ENCODE peak calls at places on chromosome 19, in seven cellular contexts. X is AG04450, T is WTC11, W is fibroblast of mammary gland, S is AG09309, B is glutamatergic neuron, U is suprapubic skin. N is an unnamed sample.

GRCh38 chr19:10474962-10475451 is 28.1 kb downstream of the KEAP1 start:
- DNase-seq in W (no peak), S (no peak), B (no peak), U (no peak), X (no peak), T (no peak), N (no peak)

GRCh38 chr19:1445185-1445931 is 4.6 kb upstream of the APC2 start:
- DNase-seq in W (peak; percentile 44), S (no peak), B (peak; percentile 90), X (no peak), T (peak; percentile 82), U (no peak), N (peak; percentile 92)

GRCh38 chr19:33508941-33509614 is 12.5 kb downstream of the PEPD start:
- DNase-seq in B (no peak), W (no peak), S (no peak), T (no peak), U (no peak), X (no peak), N (no peak)

GRCh38 chr19:51024924-51025323 is 1.5 kb downstream of the KLK11 start:
- DNase-seq in X (no peak), B (no peak), U (no peak), W (no peak), T (no peak), S (no peak), N (no peak)

GRCh38 chr19:40797963-40798222 is 1.1 kb upstream of the EGLN2 start:
- DNase-seq in W (no peak), T (no peak), B (no peak), X (no peak), S (no peak), U (no peak), N (no peak)

GRCh38 chr19:12788682-12789097 is 2.6 kb upstream of the JUNB start:
- DNase-seq in X (no peak), S (no peak), T (peak; percentile 53), U (peak; percentile 90), B (peak; percentile 63), W (peak; percentile 74), N (no peak)

GRCh38 chr19:10566658-10567410 is 1.0 kb upstream of the KRI1 start:
- DNase-seq in W (no peak), U (peak; percentile 78), S (no peak), T (no peak), B (peak; percentile 56), X (no peak), N (no peak)

GRCh38 chr19:710767-711166 is 2.0 kb downstream of the PALM start:
- DNase-seq in U (no peak), W (no peak), X (no peak), S (no peak), T (no peak), B (peak; percentile 80), N (no peak)

GRCh38 chr19:40806385-40807146 is 7.6 kb downstream of the EGLN2 start:
- DNase-seq in S (peak; percentile 78), T (peak; percentile 96), W (peak; percentile 95), U (peak; percentile 93), B (peak; percentile 94), X (peak; percentile 77), N (peak; percentile 95)

GRCh38 chr19:31145909-31146453 is 203.3 kb downstream of the TSHZ3 start:
- DNase-seq in U (no peak), X (no peak), S (no peak), W (peak; percentile 11), T (no peak), B (peak; percentile 65), N (no peak)

GRCh38 chr19:12938536-12939291 is at the start of gene CALR:
- DNase-seq in T (no peak), S (no peak), U (no peak), B (no peak), X (no peak), W (peak; percentile 29), N (no peak)

GRCh38 chr19:49492573-49493411 is 3.4 kb upstream of the RPS11 start:
- DNase-seq in U (no peak), T (no peak), X (no peak), B (no peak), S (no peak), W (peak; percentile 65), N (no peak)

GRCh38 chr19:42420055-42420544 is 7.1 kb downstream of the LIPE start:
- DNase-seq in S (no peak), X (no peak), T (peak; percentile 69), B (peak; percentile 66), W (peak; percentile 58), U (no peak), N (peak; percentile 62)

GRCh38 chr19:46715620-46716012 is 1.3 kb downstream of the PRKD2 start:
- DNase-seq in X (no peak), B (no peak), T (no peak), W (no peak), U (no peak), S (no peak), N (no peak)

GRCh38 chr19:18939163-18939562 is 1.9 kb downstream of the HOMER3 start:
- DNase-seq in B (no peak), S (no peak), X (no peak), W (no peak), T (no peak), U (no peak), N (no peak)

GRCh38 chr19:11481777-11482383 is 1.0 kb upstream of the ELAVL3 start:
- DNase-seq in T (peak; percentile 85), U (peak; percentile 73), X (peak; percentile 59), W (peak; percentile 81), B (peak; percentile 90), S (peak; percentile 35), N (peak; percentile 49)

GRCh38 chr19:41376241-41376997 is at the start of gene TMEM91:
- DNase-seq in B (peak; percentile 81), U (peak; percentile 76), T (peak; percentile 76), W (peak; percentile 41), X (no peak), S (no peak), N (peak; percentile 55)

GRCh38 chr19:42032428-42032827 is 37.6 kb downstream of the GRIK5 start:
- DNase-seq in U (no peak), X (no peak), W (no peak), T (peak; percentile 37), B (no peak), S (no peak), N (no peak)

GRCh38 chr19:50326101-50326664 is 3.0 kb downstream of the KCNC3 start:
- DNase-seq in S (no peak), T (no peak), B (no peak), X (no peak), W (no peak), U (no peak), N (no peak)

DNA sequence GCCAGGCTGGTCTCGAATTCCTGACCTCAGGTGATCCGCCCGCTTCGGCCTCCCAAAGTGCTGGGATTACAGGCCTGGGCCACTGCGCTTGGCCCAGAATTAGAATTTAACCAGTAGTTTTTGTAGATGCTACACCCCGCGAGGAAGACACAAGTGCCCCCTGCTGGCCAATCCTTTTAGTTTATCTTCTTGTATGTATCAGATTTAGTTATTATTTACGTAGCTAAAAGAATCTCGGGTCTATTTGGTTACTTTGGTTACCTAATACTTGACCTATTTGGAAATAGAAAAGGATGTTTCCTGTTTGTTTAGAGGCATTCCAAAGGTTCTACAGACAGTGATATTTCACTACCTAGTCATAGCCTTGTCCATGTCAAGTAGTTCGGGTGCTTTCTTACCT is 22.0 kb downstream of the MUC16 start:
- DNase-seq in T (peak; percentile 19), W (no peak), U (no peak), S (no peak), B (no peak), X (no peak), N (no peak)
- TF ChIP-seq CTCF in T (peak; percentile 30), W (no peak), U (no peak), S (no peak), B (no peak), X (no peak), N (peak; percentile 25)

DNA sequence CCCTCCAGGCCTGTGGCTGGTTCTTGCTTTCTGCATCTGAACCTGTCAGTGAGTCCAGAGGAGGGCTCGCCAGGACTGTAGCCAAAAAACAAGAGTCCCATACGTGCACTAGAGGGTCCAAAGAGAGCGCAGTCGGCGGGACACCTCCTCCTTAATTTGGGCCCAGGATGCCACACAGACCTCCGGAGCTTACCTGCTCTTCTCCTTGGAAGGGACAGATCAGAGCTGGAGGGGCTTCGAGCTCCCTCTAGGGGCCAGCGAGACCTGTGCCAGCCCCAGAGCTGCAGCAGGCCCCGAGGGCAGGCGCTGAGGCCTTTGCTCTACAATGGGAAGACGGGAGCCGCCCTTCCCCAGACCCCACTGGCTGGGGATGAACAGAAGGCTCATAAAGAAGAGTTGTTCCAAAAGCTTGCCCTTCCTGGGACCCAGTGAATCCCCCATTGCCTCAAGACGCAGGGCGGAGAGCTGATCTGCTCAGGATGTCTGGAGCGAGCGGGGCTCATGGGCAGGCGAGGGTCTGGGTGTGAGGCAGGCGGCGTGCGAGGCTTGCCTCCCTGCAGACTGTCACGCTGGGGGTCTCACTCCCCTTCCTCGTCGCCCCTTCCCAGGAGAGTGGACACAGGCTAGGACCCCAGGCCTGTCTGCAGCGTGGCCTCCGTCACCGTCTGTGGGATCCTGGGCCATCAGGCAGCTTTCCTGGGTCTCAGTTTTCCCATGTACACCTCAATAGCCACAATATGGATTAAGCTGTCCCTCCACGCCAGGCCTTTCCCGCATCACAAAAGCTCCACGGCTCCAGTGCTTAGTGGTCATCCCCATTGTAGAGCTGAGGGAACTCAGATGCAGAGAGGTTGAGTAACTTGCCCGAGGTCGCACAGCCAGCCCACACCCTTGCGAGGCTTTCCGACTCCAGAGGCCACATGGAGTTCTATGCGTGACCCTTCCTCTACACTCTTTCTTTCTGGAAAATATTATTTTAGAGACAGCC is 46.9 kb upstream of the VSTM2B start:
- DNase-seq in T (peak; percentile 90), B (peak; percentile 74), U (no peak), W (no peak), S (no peak), X (no peak), N (peak; percentile 71)
- TF ChIP-seq CTCF in T (peak; percentile 39), B (peak; percentile 59), U (no peak), W (peak; percentile 4), S (peak; percentile 48), X (no peak), N (peak; percentile 54)

GRCh38 chr19:17125052-17125727 is 49.6 kb downstream of the MYO9B start:
- DNase-seq in X (no peak), U (no peak), B (peak; percentile 71), W (no peak), T (no peak), S (peak; percentile 24), N (no peak)
- TF ChIP-seq CTCF in X (no peak), U (no peak), B (no peak), W (no peak), T (no peak), S (no peak), N (no peak)

GRCh38 chr19:38143847-38144246 is 80.2 kb downstream of the DPF1 start:
- DNase-seq in U (no peak), B (no peak), S (no peak), T (no peak), W (no peak), X (no peak), N (no peak)
- TF ChIP-seq CTCF in U (no peak), B (no peak), S (peak; percentile 25), T (no peak), W (no peak), X (peak; percentile 34), N (no peak)

DNA sequence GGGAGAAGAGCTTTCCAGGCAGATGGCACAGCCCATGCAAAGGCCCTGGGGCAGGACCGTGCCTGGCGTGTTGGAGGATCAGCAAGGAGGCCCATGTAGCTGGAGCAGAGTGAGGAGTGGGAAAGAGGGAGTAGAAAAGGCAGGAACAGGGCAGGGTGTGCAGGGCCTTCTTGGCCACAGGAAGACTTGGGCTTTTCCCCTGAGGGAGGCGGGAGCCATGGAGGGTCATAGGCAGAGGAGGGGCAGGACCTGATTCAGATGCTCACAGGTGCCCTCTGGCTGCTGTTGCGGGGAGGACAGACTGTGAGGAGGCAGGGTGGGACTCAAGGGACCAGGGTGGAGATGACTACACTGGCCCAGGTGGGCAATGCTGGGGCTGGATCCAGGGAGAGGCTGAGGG is 13.8 kb upstream of the PTPRS start:
- DNase-seq in U (no peak), S (no peak), B (peak; percentile 75), X (no peak), T (peak; percentile 69), W (peak; percentile 19), N (peak; percentile 28)
- TF ChIP-seq CTCF in U (no peak), S (peak; percentile 32), B (peak; percentile 26), X (peak; percentile 44), T (peak; percentile 13), W (peak; percentile 39), N (peak; percentile 32)

N was measured in endothelial cell.